ENCODE peak calls at places on chromosomes 1 and 21, in eight cellular contexts. F, Y, U, Q, X, O, M and V are unnamed samples.

GRCh38 chr1:242425232-242425631 is 99.3 kb downstream of the PLD5 start:
- DNase-seq in F (no peak), Y (no peak), U (no peak), Q (no peak), X (no peak), O (no peak), M (no peak), V (no peak)

GRCh38 chr1:75908717-75909152 is 23.5 kb downstream of the ASB17 start:
- DNase-seq in F (peak), Y (peak), U (no peak), Q (no peak), X (no peak), O (peak), M (no peak), V (peak)

GRCh38 chr21:35748683-35749314 is 311.5 kb downstream of the SETD4 start:
- DNase-seq in F (no peak), Y (no peak), U (no peak), Q (no peak), X (no peak), O (no peak), M (no peak), V (no peak)

GRCh38 chr21:41133896-41134522 is 34.0 kb upstream of the BACE2 start:
- DNase-seq in F (peak), Y (no peak), U (no peak), Q (no peak), X (no peak), O (no peak), M (no peak), V (peak)

GRCh38 chr1:222420621-222421020 is 127.3 kb downstream of the HHIPL2 start:
- DNase-seq in F (no peak), Y (no peak), U (no peak), Q (no peak), X (no peak), O (no peak), M (no peak), V (no peak)

GRCh38 chr1:3515774-3516480 is 61.5 kb downstream of the ARHGEF16 start:
- DNase-seq in F (no peak), Y (no peak), U (no peak), Q (no peak), X (no peak), O (peak), M (no peak), V (no peak)

GRCh38 chr1:197675475-197676324 is 99.6 kb downstream of the DENND1B start:
- DNase-seq in F (peak), Y (peak), U (no peak), Q (no peak), X (peak), O (no peak), M (no peak), V (no peak)

GRCh38 chr1:3457910-3458621 is 3.6 kb downstream of the ARHGEF16 start:
- DNase-seq in F (peak), Y (no peak), U (no peak), Q (no peak), X (no peak), O (no peak), M (no peak), V (no peak)

GRCh38 chr1:153921803-153922075 is 1.0 kb downstream of the GATAD2B start:
- DNase-seq in F (no peak), Y (no peak), U (no peak), Q (peak), X (no peak), O (no peak), M (no peak), V (no peak)

GRCh38 chr1:18642278-18643095 is 11.8 kb downstream of the PAX7 start:
- DNase-seq in F (no peak), Y (no peak), U (no peak), Q (no peak), X (no peak), O (no peak), M (no peak), V (peak)

GRCh38 chr1:201400257-201401230 is 1.4 kb upstream of the LAD1 start:
- DNase-seq in F (no peak), Y (no peak), U (no peak), Q (no peak), X (no peak), O (no peak), M (no peak), V (no peak)

GRCh38 chr1:170789063-170789462 is 125.1 kb downstream of the PRRX1 start:
- DNase-seq in F (no peak), Y (no peak), U (no peak), Q (no peak), X (no peak), O (no peak), M (no peak), V (no peak)

GRCh38 chr21:34565238-34565637 is 49.7 kb downstream of the RCAN1 start:
- DNase-seq in F (no peak), Y (no peak), U (no peak), Q (no peak), X (no peak), O (no peak), M (no peak), V (no peak)

GRCh38 chr1:177469519-177469918 is 298.8 kb downstream of the BRINP2 start:
- DNase-seq in F (no peak), Y (no peak), U (no peak), Q (no peak), X (no peak), O (no peak), M (no peak), V (no peak)

GRCh38 chr1:100607628-100608240 is 69.8 kb downstream of the GPR88 start:
- DNase-seq in F (peak), Y (no peak), U (no peak), Q (no peak), X (no peak), O (no peak), M (no peak), V (no peak)

GRCh38 chr1:233042834-233043233 is 92.4 kb downstream of the NTPCR start:
- DNase-seq in F (no peak), Y (no peak), U (no peak), Q (no peak), X (no peak), O (no peak), M (no peak), V (peak)

GRCh38 chr1:115092214-115092613 is 2.9 kb upstream of the TSPAN2 start:
- DNase-seq in F (no peak), Y (no peak), U (no peak), Q (no peak), X (no peak), O (no peak), M (no peak), V (no peak)

GRCh38 chr1:24152631-24153494 is 9.9 kb upstream of the IL22RA1 start:
- DNase-seq in F (no peak), Y (no peak), U (no peak), Q (no peak), X (no peak), O (no peak), M (no peak), V (no peak)

GRCh38 chr1:41883507-41883906 is 35.2 kb downstream of the HIVEP3 start:
- DNase-seq in F (no peak), Y (no peak), U (no peak), Q (no peak), X (no peak), O (no peak), M (no peak), V (no peak)

GRCh38 chr21:33660406-33660805 is 18.1 kb downstream of the ITSN1 start:
- DNase-seq in F (no peak), Y (no peak), U (no peak), Q (no peak), X (no peak), O (no peak), M (no peak), V (no peak)

GRCh38 chr21:17679002-17679600 is 66.4 kb upstream of the BTG3 start:
- DNase-seq in F (no peak), Y (peak), U (peak), Q (no peak), X (no peak), O (no peak), M (peak), V (peak)

GRCh38 chr1:22313321-22313720 is 138.3 kb upstream of the ZBTB40 start:
- DNase-seq in F (no peak), Y (no peak), U (no peak), Q (no peak), X (no peak), O (no peak), M (no peak), V (no peak)

GRCh38 chr1:17440074-17440826 is 773 bp upstream of the RCC2 start:
- DNase-seq in F (no peak), Y (no peak), U (no peak), Q (no peak), X (no peak), O (no peak), M (no peak), V (no peak)

GRCh38 chr1:187517508-187517907 is 688.8 kb downstream of the PLA2G4A start:
- DNase-seq in F (no peak), Y (no peak), U (no peak), Q (no peak), X (no peak), O (no peak), M (no peak), V (no peak)

GRCh38 chr1:230286166-230286889 is 139.8 kb downstream of the PGBD5 start:
- DNase-seq in F (no peak), Y (no peak), U (no peak), Q (no peak), X (no peak), O (no peak), M (no peak), V (no peak)

GRCh38 chr1:234533034-234533571 is 54.1 kb upstream of the TARBP1 start:
- DNase-seq in F (no peak), Y (peak), U (no peak), Q (no peak), X (no peak), O (no peak), M (no peak), V (no peak)

GRCh38 chr1:66416295-66416694 is 117.7 kb upstream of the SGIP1 start:
- DNase-seq in F (no peak), Y (peak), U (no peak), Q (no peak), X (no peak), O (no peak), M (no peak), V (no peak)

GRCh38 chr1:85463666-85464496 is 1.1 kb downstream of the DDAH1 start:
- DNase-seq in F (peak), Y (no peak), U (no peak), Q (no peak), X (no peak), O (no peak), M (peak), V (no peak)

GRCh38 chr1:205024679-205025078 is 18.3 kb upstream of the CNTN2 start:
- DNase-seq in F (no peak), Y (no peak), U (no peak), Q (no peak), X (no peak), O (no peak), M (no peak), V (no peak)